ENCODE peak calls at places on chromosomes 2 and 18, in nine cellular contexts. R is Karpas-422, Z is IMR-90, P is OCI-LY7, L is mammary epithelial cell, M is astrocyte, S is HCT116, U is PC-3, C is neural progenitor cell. N is an unnamed sample.

GRCh38 chr2:225600444-225600843 is 200.9 kb downstream of the NYAP2 start:
- DNase-seq in R (no peak), Z (peak; percentile 4), P (no peak), L (no peak), M (peak; percentile 3), S (no peak), U (no peak), C (no peak), N (peak; percentile 50)

GRCh38 chr18:55484773-55485172 is 103.2 kb downstream of the TCF4 start:
- DNase-seq in R (no peak), Z (no peak), P (no peak), L (no peak), M (no peak), S (no peak), U (no peak), C (no peak), N (no peak)

GRCh38 chr2:191836853-191837769 is 9.8 kb downstream of the CAVIN2 start:
- DNase-seq in R (no peak), Z (peak; percentile 57), P (no peak), L (no peak), M (no peak), S (no peak), U (no peak), C (no peak), N (no peak)

GRCh38 chr2:105140237-105140568 is 101.3 kb upstream of the GPR45 start:
- DNase-seq in R (no peak), Z (no peak), P (no peak), L (no peak), M (peak; percentile 23), S (no peak), U (no peak), C (no peak), N (no peak)

GRCh38 chr2:10529611-10530010 is 81.5 kb upstream of the ODC1 start:
- DNase-seq in R (no peak), Z (no peak), P (no peak), L (no peak), M (no peak), S (no peak), U (no peak), C (no peak), N (no peak)

GRCh38 chr2:238941262-238941792 is 93.4 kb downstream of the TWIST2 start:
- DNase-seq in R (no peak), Z (no peak), P (no peak), L (no peak), M (no peak), S (no peak), U (no peak), C (no peak), N (no peak)

GRCh38 chr18:39340418-39340817 is 1774.8 kb upstream of the CELF4 start:
- DNase-seq in R (no peak), Z (no peak), P (no peak), L (no peak), M (no peak), S (no peak), U (no peak), C (no peak), N (no peak)

GRCh38 chr2:119463136-119463535 is 31.5 kb downstream of the TMEM37 start:
- DNase-seq in R (no peak), Z (no peak), P (no peak), L (peak; percentile 23), M (no peak), S (no peak), U (peak; percentile 56), C (no peak), N (no peak)

GRCh38 chr2:125559186-125559585 is 1096.8 kb upstream of the GYPC start:
- DNase-seq in R (peak; percentile 33), Z (no peak), P (no peak), L (no peak), M (no peak), S (no peak), U (no peak), C (no peak), N (no peak)

GRCh38 chr2:31243053-31243452 is 9.1 kb downstream of the EHD3 start:
- DNase-seq in R (peak; percentile 52), Z (no peak), P (no peak), L (no peak), M (no peak), S (no peak), U (no peak), C (no peak), N (no peak)

GRCh38 chr2:31239842-31240198 is 5.9 kb downstream of the EHD3 start:
- DNase-seq in R (no peak), Z (peak; percentile 42), P (no peak), L (no peak), M (peak; percentile 74), S (no peak), U (no peak), C (no peak), N (no peak)

GRCh38 chr2:31244101-31244500 is 10.1 kb downstream of the EHD3 start:
- DNase-seq in R (peak; percentile 44), Z (no peak), P (no peak), L (no peak), M (no peak), S (no peak), U (no peak), C (no peak), N (no peak)

GRCh38 chr2:31240406-31241365 is 6.7 kb downstream of the EHD3 start:
- DNase-seq in R (peak; percentile 45), Z (no peak), P (no peak), L (no peak), M (no peak), S (no peak), U (no peak), C (no peak), N (no peak)

GRCh38 chr2:31241625-31242270 is 7.8 kb downstream of the EHD3 start:
- DNase-seq in R (peak; percentile 61), Z (no peak), P (peak; percentile 28), L (no peak), M (no peak), S (no peak), U (no peak), C (no peak), N (no peak)
- H3K4me2 ChIP-seq in R (peak overlapping the region; percentile 42), Z (no peak overlapping the region), P (peak overlapping the region; percentile 43), L (no peak overlapping the region), M (no peak overlapping the region), S (no peak overlapping the region), U (no peak overlapping the region), C (no peak overlapping the region), N (no peak overlapping the region)

GRCh38 chr2:219527472-219527871 is 13.2 kb downstream of the ASIC4 start:
- DNase-seq in R (no peak), Z (no peak), P (no peak), L (no peak), M (no peak), S (no peak), U (no peak), C (no peak), N (no peak)

GRCh38 chr2:219527076-219527394 is 12.8 kb downstream of the ASIC4 start:
- DNase-seq in R (no peak), Z (no peak), P (no peak), L (no peak), M (no peak), S (no peak), U (no peak), C (no peak), N (no peak)

GRCh38 chr2:219531639-219532377 is 11.8 kb downstream of the CHPF start:
- DNase-seq in R (no peak), Z (no peak), P (no peak), L (no peak), M (no peak), S (no peak), U (no peak), C (no peak), N (no peak)

GRCh38 chr2:219532378-219532649 is 11.3 kb downstream of the CHPF start:
- DNase-seq in R (no peak), Z (no peak), P (no peak), L (no peak), M (no peak), S (no peak), U (no peak), C (no peak), N (no peak)

DNA sequence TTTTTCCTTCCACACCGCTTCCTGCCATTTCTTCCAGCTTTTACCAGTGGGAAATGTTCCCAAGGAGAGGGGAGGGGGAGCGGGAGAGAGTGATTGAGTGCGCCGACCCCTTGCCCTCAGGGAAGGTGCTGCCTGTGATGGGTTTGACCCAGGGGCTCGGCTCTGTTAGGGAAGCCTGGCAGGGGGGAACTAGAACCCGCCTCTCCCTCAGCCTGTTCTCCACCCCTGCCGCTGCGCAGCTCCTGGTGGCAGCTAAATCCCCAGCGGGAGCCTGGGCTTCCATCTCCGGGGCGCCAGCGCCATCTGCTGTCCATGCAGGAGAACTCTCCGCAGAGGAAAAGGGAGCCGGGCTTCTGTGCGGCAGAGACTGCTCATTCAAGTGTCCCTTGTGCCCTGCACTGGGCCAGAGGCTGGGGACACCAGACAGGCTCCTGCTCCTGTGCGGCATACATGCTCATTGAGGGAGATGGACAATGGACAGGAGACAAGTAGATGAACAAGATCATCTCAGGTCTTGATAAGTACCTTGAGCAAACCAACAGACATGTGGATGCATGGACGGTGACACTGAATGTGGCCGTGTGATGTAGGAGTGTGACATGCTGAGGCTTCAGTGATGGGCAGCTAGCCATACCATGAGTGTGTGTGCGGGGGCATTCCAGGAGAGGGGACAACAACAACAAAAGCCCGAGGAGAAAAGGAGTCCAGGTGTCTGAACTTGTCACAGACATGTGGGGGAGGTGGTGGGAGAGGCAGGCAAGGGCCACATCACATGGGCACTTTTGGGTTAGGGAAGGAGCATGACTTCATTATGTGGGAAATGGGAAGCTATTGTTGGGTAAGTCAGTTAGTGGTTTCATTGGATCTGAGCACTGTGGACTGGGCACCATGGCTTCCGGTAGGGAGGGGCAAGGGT is 13.3 kb downstream of the CHPF start:
- DNase-seq in R (peak; percentile 95), Z (peak; percentile 78), P (peak; percentile 81), L (peak; percentile 57), M (peak; percentile 54), S (peak; percentile 71), U (peak; percentile 91), C (peak; percentile 93), N (peak; percentile 79)
- H3K4me3 ChIP-seq in R (no peak overlapping the region), Z (peak overlapping the region; percentile 22), P (no peak overlapping the region), L (no peak overlapping the region), M (peak overlapping the region; percentile 14), S (no peak overlapping the region), U (peak overlapping the region; percentile 57), C (peak overlapping the region; percentile 26), N (no peak overlapping the region)

DNA sequence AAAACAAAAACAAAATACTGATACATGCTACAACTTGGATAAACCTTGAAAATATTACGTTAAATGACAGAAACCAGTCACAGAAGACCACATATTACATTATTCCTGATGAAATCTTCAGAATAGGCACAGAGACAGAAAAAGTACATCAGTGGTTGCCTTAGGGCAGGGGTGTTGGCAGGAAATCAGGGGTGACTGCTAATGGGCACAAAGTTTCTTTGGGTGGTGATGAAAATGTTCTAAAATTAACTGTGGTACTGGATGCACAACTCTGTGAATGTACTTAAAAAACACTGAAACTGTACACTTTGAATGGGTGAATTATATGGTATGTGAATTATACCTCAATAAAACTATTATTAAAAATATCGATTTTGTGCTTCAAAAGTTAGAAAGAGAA is 16.6 kb downstream of the NCKAP1 start:
- DNase-seq in R (no peak), Z (no peak), P (no peak), L (no peak), M (no peak), S (no peak), U (no peak), C (no peak), N (no peak)
- H2AFZ ChIP-seq in R (no peak overlapping the region), Z (no peak overlapping the region), P (no peak overlapping the region), L (no peak overlapping the region), M (no peak overlapping the region), S (no peak overlapping the region), U (no peak overlapping the region), C (no peak overlapping the region), N (no peak overlapping the region)

DNA sequence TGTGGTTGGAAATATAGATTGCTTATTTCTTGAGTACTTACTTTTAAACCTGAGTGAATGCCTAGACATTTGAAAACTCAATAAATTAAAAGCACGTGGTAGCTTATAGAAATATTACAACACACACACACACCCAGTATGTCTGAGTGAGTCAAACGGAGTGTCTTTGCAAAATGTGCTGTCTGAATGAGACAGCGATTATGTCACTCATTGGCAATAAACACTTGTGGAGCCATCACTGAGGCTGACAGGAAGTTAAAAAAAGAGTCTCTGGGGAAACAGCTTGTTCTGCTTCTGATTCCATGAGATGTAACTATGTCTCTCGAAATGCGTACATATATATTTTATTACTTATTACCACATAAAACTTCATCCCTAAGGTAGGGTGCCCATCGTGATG is 22.3 kb upstream of the VPS4B start:
- DNase-seq in R (peak; percentile 80), Z (peak; percentile 72), P (no peak), L (peak; percentile 96), M (no peak), S (no peak), U (peak; percentile 83), C (no peak), N (no peak)
- H3K4me2 ChIP-seq in R (peak overlapping the region; percentile 32), Z (no peak overlapping the region), P (no peak overlapping the region), L (peak overlapping the region; percentile 68), M (no peak overlapping the region), S (no peak overlapping the region), U (peak overlapping the region; percentile 3), C (no peak overlapping the region), N (no peak overlapping the region)